ENCODE peak calls at places on chromosome 20, in six cellular contexts. J, O, A, S, U and W are unnamed samples.

GRCh38 chr20:50715694-50716093 is 15.7 kb upstream of the PARD6B start:
- DNase-seq in J (no peak), O (no peak), A (no peak), S (no peak), U (no peak), W (no peak)

GRCh38 chr20:63642518-63643247 is 10.5 kb downstream of the STMN3 start:
- DNase-seq in J (no peak), O (peak), A (no peak), S (no peak), U (no peak), W (no peak)

GRCh38 chr20:13142143-13142542 is 78.9 kb upstream of the ISM1 start:
- DNase-seq in J (no peak), O (no peak), A (peak), S (no peak), U (no peak), W (no peak)

GRCh38 chr20:60068509-60068908 is 110.3 kb downstream of the CDH26 start:
- DNase-seq in J (no peak), O (no peak), A (no peak), S (no peak), U (no peak), W (no peak)

GRCh38 chr20:17655286-17655651 is 26.8 kb downstream of the RRBP1 start:
- DNase-seq in J (no peak), O (no peak), A (no peak), S (no peak), U (no peak), W (no peak)

GRCh38 chr20:1185781-1186334 is 1.1 kb upstream of the TMEM74B start:
- DNase-seq in J (peak), O (peak), A (peak), S (no peak), U (peak), W (no peak)

GRCh38 chr20:63116412-63117106 is 99.4 kb downstream of the YTHDF1 start:
- DNase-seq in J (no peak), O (peak), A (peak), S (no peak), U (peak), W (no peak)

GRCh38 chr20:17870063-17870740 is 98.4 kb downstream of the SNX5 start:
- DNase-seq in J (no peak), O (no peak), A (no peak), S (peak), U (no peak), W (no peak)

GRCh38 chr20:63457737-63458136 is 14.7 kb downstream of the KCNQ2 start:
- DNase-seq in J (peak), O (no peak), A (peak), S (no peak), U (no peak), W (no peak)

GRCh38 chr20:1526310-1526709 is 31.2 kb downstream of the SIRPD start:
- DNase-seq in J (no peak), O (no peak), A (no peak), S (no peak), U (no peak), W (no peak)

GRCh38 chr20:33858666-33859065 is 47.5 kb downstream of the CHMP4B start:
- DNase-seq in J (no peak), O (no peak), A (no peak), S (no peak), U (no peak), W (no peak)

GRCh38 chr20:13397300-13397724 is 176.2 kb downstream of the ISM1 start:
- DNase-seq in J (no peak), O (no peak), A (no peak), S (no peak), U (no peak), W (no peak)

GRCh38 chr20:36606171-36607116 is 865 bp downstream of the RAB5IF start:
- DNase-seq in J (peak), O (no peak), A (peak), S (no peak), U (no peak), W (no peak)

GRCh38 chr20:3313681-3314080 is 74.7 kb upstream of the SLC4A11 start:
- DNase-seq in J (no peak), O (no peak), A (no peak), S (no peak), U (no peak), W (no peak)
- TF ChIP-seq CTCF in J (no peak), O (no peak), A (no peak), S (no peak), U (no peak), W (no peak)

DNA sequence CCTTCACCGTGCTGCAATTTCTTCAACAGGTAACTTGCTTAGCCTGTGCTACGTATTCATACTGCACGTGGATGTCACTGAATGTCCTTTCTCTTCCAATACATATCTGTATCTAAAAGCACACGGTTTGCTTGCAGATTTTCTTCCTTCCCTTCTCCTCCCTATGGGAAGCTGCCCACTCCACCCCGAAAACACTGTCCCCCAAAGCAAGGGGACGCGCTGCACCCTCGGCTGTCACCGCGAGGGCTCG is 708 bp downstream of the TMX4 start:
- DNase-seq in J (no peak), O (no peak), A (no peak), S (no peak), U (no peak), W (no peak)
- TF ChIP-seq CTCF in J (no peak), O (no peak), A (peak), S (peak), U (no peak), W (no peak)

GRCh38 chr20:53750827-53751393 is 157.3 kb upstream of the ZNF217 start:
- DNase-seq in J (no peak), O (no peak), A (peak), S (peak), U (no peak), W (no peak)
- TF ChIP-seq CTCF in J (no peak), O (no peak), A (peak), S (no peak), U (no peak), W (no peak)

DNA sequence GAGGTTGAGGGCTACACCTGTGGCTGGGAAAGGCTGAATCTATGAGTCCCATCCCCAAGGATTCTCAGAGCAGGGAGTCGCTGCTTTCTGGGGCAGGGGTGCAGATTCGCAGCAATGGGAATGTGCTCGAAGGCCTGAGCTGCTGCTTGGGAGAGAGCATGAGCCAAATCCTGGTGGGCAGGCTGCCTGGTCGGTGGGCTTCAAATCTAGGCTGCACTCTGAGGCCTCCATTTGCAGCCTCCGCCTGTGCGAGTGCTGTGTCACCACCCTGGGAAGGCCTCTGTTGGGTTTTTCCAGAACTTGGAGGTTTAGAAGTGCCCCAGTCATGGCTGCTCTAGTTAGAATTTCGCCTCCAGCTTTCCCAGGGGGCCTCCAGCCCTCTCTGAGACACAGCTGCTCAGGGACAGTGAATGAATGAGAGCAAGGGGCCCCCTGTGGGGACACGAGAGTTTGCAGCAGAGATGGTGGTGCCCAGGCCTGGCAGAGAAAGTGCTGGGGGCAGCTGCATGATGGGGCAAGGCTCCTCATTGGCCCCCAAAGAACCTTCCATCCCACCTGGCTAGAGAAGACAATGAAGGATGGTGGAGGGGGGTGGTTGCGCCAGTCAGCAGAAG is 31.1 kb upstream of the RNF24 start:
- DNase-seq in J (no peak), O (no peak), A (no peak), S (no peak), U (no peak), W (no peak)
- TF ChIP-seq CTCF in J (no peak), O (no peak), A (peak), S (no peak), U (no peak), W (no peak)

GRCh38 chr20:25537890-25538289 is 47.4 kb downstream of the NINL start:
- DNase-seq in J (no peak), O (no peak), A (no peak), S (no peak), U (no peak), W (no peak)

GRCh38 chr20:25538838-25539665 is 46.3 kb downstream of the NINL start:
- DNase-seq in J (no peak), O (no peak), A (no peak), S (no peak), U (no peak), W (no peak)

GRCh38 chr20:25541676-25542075 is 43.7 kb downstream of the NINL start:
- DNase-seq in J (no peak), O (no peak), A (no peak), S (no peak), U (no peak), W (no peak)

GRCh38 chr20:25539742-25540201 is 45.6 kb downstream of the NINL start:
- DNase-seq in J (no peak), O (no peak), A (no peak), S (no peak), U (no peak), W (no peak)

GRCh38 chr20:25540273-25540672 is 45.1 kb downstream of the NINL start:
- DNase-seq in J (no peak), O (no peak), A (no peak), S (no peak), U (no peak), W (no peak)
- TF ChIP-seq CTCF in J (no peak), O (no peak), A (peak), S (peak), U (peak), W (no peak)

DNA sequence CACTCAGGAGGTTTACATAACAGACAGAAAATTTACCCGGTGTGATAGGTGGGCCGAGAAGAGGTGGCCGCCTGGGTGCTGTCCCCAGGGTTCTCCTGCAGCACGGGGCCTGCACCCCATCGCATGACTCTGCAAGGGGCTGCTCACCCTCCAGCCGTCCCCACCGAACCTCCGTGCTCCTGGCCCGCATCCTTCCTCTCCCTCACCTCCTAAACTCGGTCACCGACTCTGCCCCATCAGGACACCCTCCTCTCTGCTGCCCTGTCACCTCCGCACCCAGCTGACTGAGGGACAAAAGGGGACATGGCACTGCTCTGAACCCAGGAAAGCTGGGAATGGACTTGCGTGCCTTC is 147.6 kb downstream of the SYNDIG1 start:
- DNase-seq in J (no peak), O (no peak), A (no peak), S (no peak), U (no peak), W (no peak)
- TF ChIP-seq CTCF in J (no peak), O (no peak), A (no peak), S (no peak), U (no peak), W (no peak)

DNA sequence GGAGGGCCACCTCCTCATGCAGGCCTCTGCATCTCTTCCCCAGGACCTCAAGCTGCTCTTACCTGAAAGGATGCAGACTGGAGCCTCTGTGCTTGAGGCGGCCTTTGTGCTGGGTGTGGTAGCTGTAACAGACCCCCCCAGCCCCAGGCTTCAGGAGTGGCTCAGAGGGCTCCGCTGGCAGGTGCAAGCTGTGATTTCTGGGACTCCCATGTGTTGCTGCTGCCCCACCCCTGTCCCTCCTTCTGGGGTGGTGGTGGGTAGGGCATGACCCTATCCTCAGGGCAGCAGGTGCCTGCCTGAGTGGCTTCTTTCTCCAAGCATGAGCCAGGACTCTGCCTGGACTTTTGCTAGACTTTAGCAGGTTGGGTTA is 121.2 kb downstream of the SULF2 start:
- DNase-seq in J (no peak), O (no peak), A (no peak), S (no peak), U (no peak), W (peak)
- TF ChIP-seq CTCF in J (no peak), O (no peak), A (no peak), S (no peak), U (no peak), W (no peak)

GRCh38 chr20:10611357-10611756 is 62.4 kb downstream of the JAG1 start:
- DNase-seq in J (peak), O (peak), A (peak), S (no peak), U (no peak), W (no peak)
- TF ChIP-seq CTCF in J (no peak), O (peak), A (peak), S (peak), U (peak), W (no peak)

DNA sequence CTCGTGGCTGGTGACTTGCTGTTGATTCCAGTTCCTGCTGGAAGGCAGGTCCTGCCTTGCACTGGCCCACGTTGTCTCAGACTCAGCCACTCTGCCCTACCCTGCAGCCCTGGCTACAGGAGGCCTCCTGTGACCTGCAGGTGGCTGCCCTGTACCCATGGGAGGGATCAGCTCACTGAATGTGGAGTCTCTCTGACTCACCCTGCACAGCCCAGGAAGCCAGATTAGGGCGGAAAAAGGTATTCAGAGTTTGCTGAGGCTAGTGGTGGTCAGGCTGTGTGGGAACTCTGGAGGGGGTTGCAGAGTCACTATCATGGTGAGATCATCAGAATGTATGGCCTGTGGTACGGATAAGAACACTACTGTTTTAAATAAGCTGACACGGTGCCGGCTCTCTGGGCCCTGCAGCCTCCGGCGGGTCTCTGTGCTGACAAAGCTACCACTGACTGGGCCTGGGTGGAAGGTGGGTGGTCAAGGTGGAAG is 24.7 kb upstream of the PYGB start:
- DNase-seq in J (peak), O (no peak), A (no peak), S (no peak), U (no peak), W (no peak)
- TF ChIP-seq CTCF in J (no peak), O (no peak), A (no peak), S (no peak), U (no peak), W (no peak)

DNA sequence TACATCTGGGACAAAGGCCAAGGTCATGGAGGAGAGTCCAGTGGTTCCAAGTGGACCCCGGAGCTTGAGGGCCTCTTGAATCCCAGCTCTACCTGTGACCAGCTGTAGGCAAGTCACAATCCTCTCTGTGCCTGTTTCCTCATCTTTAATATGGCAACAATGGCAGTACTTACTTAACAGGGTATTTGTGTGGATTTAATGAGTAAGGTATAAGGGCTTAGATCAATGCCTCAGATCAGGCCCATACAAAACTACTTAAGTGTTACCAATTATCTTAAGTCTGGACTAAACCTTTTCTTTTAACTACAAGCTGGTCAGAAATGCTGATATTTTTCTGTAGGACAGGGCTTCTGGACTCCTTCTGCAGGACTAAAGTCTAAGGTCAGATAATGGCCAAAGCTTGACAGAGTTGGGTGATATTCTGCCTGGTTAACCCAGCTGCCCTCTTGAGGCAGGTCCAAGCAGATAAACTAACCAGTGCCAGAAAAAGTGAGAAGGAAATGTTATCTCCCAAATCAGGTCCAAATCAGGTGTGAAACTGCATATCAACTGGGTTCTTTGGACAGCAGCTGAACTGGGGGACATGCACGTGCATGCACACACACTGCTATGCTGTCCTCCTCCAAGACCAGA is 2.2 kb downstream of the SULF2 start:
- DNase-seq in J (no peak), O (no peak), A (no peak), S (no peak), U (no peak), W (no peak)
- TF ChIP-seq CTCF in J (no peak), O (no peak), A (no peak), S (no peak), U (no peak), W (no peak)